ENCODE peak calls at places on chromosomes 12 and 14, in seven cellular contexts. L is astrocyte, V is ovary, U is mucosa of descending colon, H is right cardiac atrium, W is endodermal cell, D is HepG2. K is an unnamed sample. For H3K4me1, the result is how much of the 10 kb centered on the place peaks cover.

GRCh38 chr14:76480426-76480825 is 104.5 kb downstream of the ESRRB start:
- DNase-seq in L (no peak), V (no peak), U (no peak), H (no peak), W (no peak), D (no peak), K (no peak)

GRCh38 chr12:121826318-121826954 is 22.6 kb downstream of the SETD1B start:
- DNase-seq in L (no peak), V (no peak), U (no peak), H (no peak), W (no peak), D (no peak), K (no peak)

GRCh38 chr12:122021822-122022392 is at the start of gene BCL7A:
- DNase-seq in L (peak), V (peak), U (peak), H (peak), W (peak), D (peak), K (peak)

GRCh38 chr12:50786498-50787231 is 22.8 kb downstream of the ATF1 start:
- DNase-seq in L (peak), V (no peak), U (no peak), H (no peak), W (no peak), D (peak), K (no peak)

GRCh38 chr12:54935235-54935951 is 49.2 kb downstream of the TESPA1 start:
- DNase-seq in L (peak), V (no peak), U (peak), H (no peak), W (no peak), D (peak), K (no peak)

GRCh38 chr14:105064721-105065143 is 498 bp downstream of the GPR132 start:
- DNase-seq in L (peak), V (no peak), U (peak), H (peak), W (peak), D (peak), K (no peak)

GRCh38 chr14:63493246-63493645 is 49.9 kb downstream of the PPP2R5E start:
- DNase-seq in L (peak), V (no peak), U (no peak), H (peak), W (peak), D (no peak), K (no peak)

GRCh38 chr12:105574056-105574715 is 243.7 kb downstream of the C12orf75 start:
- DNase-seq in L (no peak), V (no peak), U (no peak), H (no peak), W (no peak), D (no peak), K (no peak)

GRCh38 chr12:108955225-108955835 is 65.5 kb downstream of the SVOP start:
- DNase-seq in L (peak), V (no peak), U (no peak), H (peak), W (no peak), D (peak), K (peak)

GRCh38 chr14:91899213-91899612 is 31.9 kb upstream of the TC2N start:
- DNase-seq in L (no peak), V (no peak), U (peak), H (no peak), W (no peak), D (no peak), K (no peak)

GRCh38 chr12:89977356-89978185 is 268.9 kb upstream of the ATP2B1 start:
- DNase-seq in L (peak), V (no peak), U (no peak), H (no peak), W (no peak), D (no peak), K (no peak)

GRCh38 chr12:33605776-33606175 is 166.2 kb upstream of the SYT10 start:
- DNase-seq in L (no peak), V (no peak), U (no peak), H (no peak), W (no peak), D (peak), K (no peak)

GRCh38 chr14:92971601-92972180 is 48.7 kb downstream of the CHGA start:
- DNase-seq in L (no peak), V (no peak), U (no peak), H (no peak), W (no peak), D (no peak), K (peak)

GRCh38 chr12:9992296-9992695 is 6.6 kb downstream of the CLEC1B start:
- DNase-seq in L (no peak), V (no peak), U (no peak), H (no peak), W (no peak), D (no peak), K (no peak)

GRCh38 chr12:110366474-110367208 is 36.9 kb downstream of the ANAPC7 start:
- DNase-seq in L (no peak), V (no peak), U (no peak), H (no peak), W (no peak), D (no peak), K (no peak)

GRCh38 chr14:21123429-21123828 is 22.6 kb downstream of the TMEM253 start:
- DNase-seq in L (no peak), V (no peak), U (no peak), H (no peak), W (no peak), D (peak), K (no peak)

GRCh38 chr14:29489911-29490310 is 437.7 kb downstream of the PRKD1 start:
- DNase-seq in L (no peak), V (no peak), U (no peak), H (no peak), W (no peak), D (no peak), K (no peak)

GRCh38 chr12:82648510-82648909 is 38.2 kb upstream of the TMTC2 start:
- DNase-seq in L (no peak), V (no peak), U (no peak), H (no peak), W (no peak), D (no peak), K (no peak)

GRCh38 chr14:74574092-74574438 is 38.0 kb downstream of the LTBP2 start:
- DNase-seq in L (peak), V (no peak), U (no peak), H (no peak), W (no peak), D (no peak), K (no peak)

GRCh38 chr12:121222847-121223246 is 12.9 kb downstream of the P2RX4 start:
- DNase-seq in L (no peak), V (no peak), U (no peak), H (no peak), W (no peak), D (no peak), K (no peak)

GRCh38 chr14:57390806-57391562 is 598 bp downstream of the NAA30 start:
- DNase-seq in L (peak), V (peak), U (peak), H (peak), W (peak), D (no peak), K (peak)

GRCh38 chr14:74571901-74572828 is 39.9 kb downstream of the LTBP2 start:
- DNase-seq in L (peak), V (no peak), U (no peak), H (peak), W (no peak), D (peak), K (no peak)

GRCh38 chr12:212799-213526 is 994 bp downstream of the SLC6A12 start:
- DNase-seq in L (no peak), V (peak), U (peak), H (peak), W (no peak), D (peak), K (peak)

GRCh38 chr14:98077176-98077575 is 1194.8 kb downstream of the BCL11B start:
- DNase-seq in L (no peak), V (no peak), U (no peak), H (no peak), W (no peak), D (no peak), K (no peak)

GRCh38 chr12:53538209-53538689 is 31.0 kb upstream of the NPFF start:
- DNase-seq in L (peak), V (no peak), U (peak), H (no peak), W (peak), D (peak), K (no peak)

GRCh38 chr12:118164798-118165486 is 29.0 kb downstream of the PEBP1 start:
- DNase-seq in L (no peak), V (no peak), U (peak), H (no peak), W (peak), D (peak), K (no peak)

GRCh38 chr12:3204143-3204542 is 127.0 kb downstream of the TSPAN9 start:
- DNase-seq in L (no peak), V (no peak), U (no peak), H (no peak), W (peak), D (no peak), K (no peak)

GRCh38 chr12:3201741-3202500 is 124.7 kb downstream of the TSPAN9 start:
- DNase-seq in L (no peak), V (no peak), U (no peak), H (no peak), W (peak), D (no peak), K (peak)

GRCh38 chr12:3203713-3204112 is 126.5 kb downstream of the TSPAN9 start:
- DNase-seq in L (no peak), V (no peak), U (no peak), H (no peak), W (peak), D (no peak), K (no peak)

GRCh38 chr12:3200779-3201738 is 123.9 kb downstream of the TSPAN9 start:
- DNase-seq in L (no peak), V (peak), U (no peak), H (no peak), W (peak), D (no peak), K (no peak)

GRCh38 chr12:3202734-3203446 is 125.7 kb downstream of the TSPAN9 start:
- DNase-seq in L (no peak), V (peak), U (peak), H (peak), W (peak), D (peak), K (no peak)
- H3K4me3 ChIP-seq in L (no peak), V (no peak), U (no peak), H (peak), W (no peak), D (no peak), K (peak)

GRCh38 chr14:94345344-94346072 is 22.4 kb upstream of the SERPINA6 start:
- DNase-seq in L (peak), V (no peak), U (no peak), H (no peak), W (no peak), D (peak), K (no peak)
- H3K4me1 ChIP-seq in L (under half), V (under half), U (under half), H (under half), W (under half), D (half or more), K (under half)

GRCh38 chr12:30100736-30101135 is 317.0 kb upstream of the TMTC1 start:
- DNase-seq in L (peak), V (no peak), U (no peak), H (no peak), W (no peak), D (no peak), K (no peak)

GRCh38 chr12:30110505-30110904 is 326.8 kb upstream of the TMTC1 start:
- DNase-seq in L (no peak), V (no peak), U (no peak), H (peak), W (no peak), D (no peak), K (no peak)

GRCh38 chr12:30106204-30106603 is 322.5 kb upstream of the TMTC1 start:
- DNase-seq in L (no peak), V (no peak), U (no peak), H (no peak), W (no peak), D (no peak), K (no peak)

GRCh38 chr12:30108666-30109065 is 324.9 kb upstream of the TMTC1 start:
- DNase-seq in L (peak), V (no peak), U (no peak), H (no peak), W (no peak), D (no peak), K (no peak)

GRCh38 chr12:30105505-30105904 is 321.8 kb upstream of the TMTC1 start:
- DNase-seq in L (no peak), V (no peak), U (no peak), H (no peak), W (no peak), D (no peak), K (no peak)
- H3K4me3 ChIP-seq in L (no peak), V (no peak), U (no peak), H (no peak), W (no peak), D (no peak), K (no peak)

GRCh38 chr14:68506645-68507405 is 286.0 kb downstream of the ZFP36L1 start:
- DNase-seq in L (no peak), V (no peak), U (no peak), H (no peak), W (peak), D (no peak), K (no peak)

GRCh38 chr14:68509188-68509953 is 283.5 kb downstream of the ZFP36L1 start:
- DNase-seq in L (no peak), V (no peak), U (no peak), H (no peak), W (no peak), D (no peak), K (no peak)

GRCh38 chr14:68510201-68510600 is 282.7 kb downstream of the ZFP36L1 start:
- DNase-seq in L (peak), V (peak), U (peak), H (peak), W (no peak), D (no peak), K (peak)

GRCh38 chr14:68507544-68508081 is 285.3 kb downstream of the ZFP36L1 start:
- DNase-seq in L (no peak), V (no peak), U (peak), H (no peak), W (peak), D (no peak), K (no peak)

GRCh38 chr14:68508581-68508980 is 284.3 kb downstream of the ZFP36L1 start:
- DNase-seq in L (no peak), V (no peak), U (no peak), H (no peak), W (no peak), D (no peak), K (no peak)
- H3K4me1 ChIP-seq in L (under half), V (under half), U (under half), H (under half), W (under half), D (half or more), K (half or more)

K was measured in left ventricle myocardium inferior.